ENCODE peak calls at places on chromosome 18, in six cellular contexts. R is neuronal stem cell, W is stomach, K is thyroid gland, Z is GM13977, C is NCI-H1105 treated with DMSO at 0.1 percent for 48 hours. E is an unnamed sample.

GRCh38 chr18:74698881-74699280 is 101.2 kb downstream of the ZNF407 start:
- DNase-seq in Z (no peak), K (no peak), W (no peak), C (no peak), R (no peak), E (no peak)

GRCh38 chr18:54843302-54843701 is 15.0 kb downstream of the RAB27B start:
- DNase-seq in Z (no peak), C (no peak), R (no peak), W (no peak), K (no peak), E (no peak)

GRCh38 chr18:27377251-27377650 is 192.1 kb upstream of the CHST9 start:
- DNase-seq in W (no peak), Z (no peak), C (no peak), R (no peak), K (no peak), E (peak; percentile 81)

GRCh38 chr18:76099931-76100457 is 395.0 kb downstream of the ZNF516 start:
- DNase-seq in W (no peak), K (no peak), Z (no peak), C (no peak), R (no peak), E (no peak)

GRCh38 chr18:56433919-56434318 is 204.5 kb downstream of the TXNL1 start:
- DNase-seq in C (no peak), R (no peak), K (no peak), W (no peak), Z (no peak), E (no peak)

GRCh38 chr18:23238651-23239349 is 103.5 kb downstream of the CABLES1 start:
- DNase-seq in W (no peak), K (no peak), C (no peak), R (no peak), Z (no peak), E (no peak)

GRCh38 chr18:36101943-36102342 is 27.2 kb downstream of the SLC39A6 start:
- DNase-seq in R (no peak), C (no peak), K (no peak), W (no peak), Z (no peak), E (no peak)

GRCh38 chr18:8525692-8526091 is 83.5 kb upstream of the RAB12 start:
- DNase-seq in R (peak; percentile 5), W (no peak), Z (no peak), K (no peak), C (no peak), E (no peak)

GRCh38 chr18:39485696-39486095 is 1920.1 kb upstream of the CELF4 start:
- DNase-seq in Z (no peak), R (no peak), K (no peak), C (no peak), W (no peak), E (peak; percentile 1)

GRCh38 chr18:58882681-58883080 is 18.0 kb downstream of the ZNF532 start:
- DNase-seq in C (no peak), R (no peak), Z (no peak), K (no peak), W (no peak), E (no peak)

GRCh38 chr18:49865401-49865800 is 52.1 kb upstream of the ACAA2 start:
- DNase-seq in C (peak; percentile 7), K (no peak), R (no peak), W (peak; percentile 78), Z (no peak), E (no peak)

E was measured in kidney glomerular epithelial cell.